ENCODE peak calls at places on chromosome 21, in eight cellular contexts. C is body of pancreas, W is upper lobe of right lung, I is lower lobe of right lung, H is brain microvascular endothelial cell, K is adrenal gland, G is GM06990, P is fibroblast of mammary gland. M is an unnamed sample.

GRCh38 chr21:35467536-35467935 is 418.4 kb upstream of the RUNX1 start:
- DNase-seq in C (no peak), W (no peak), I (no peak), H (no peak), K (no peak), G (no peak), P (no peak), M (peak)

GRCh38 chr21:35163381-35163780 is 114.3 kb upstream of the RUNX1 start:
- DNase-seq in C (no peak), W (no peak), I (no peak), H (no peak), K (no peak), G (no peak), P (peak), M (no peak)

GRCh38 chr21:15355066-15355465 is 290.3 kb upstream of the NRIP1 start:
- DNase-seq in C (no peak), W (no peak), I (no peak), H (no peak), K (no peak), G (no peak), P (no peak), M (no peak)

GRCh38 chr21:35034203-35034926 is 14.7 kb downstream of the RUNX1 start:
- DNase-seq in C (no peak), W (no peak), I (no peak), H (no peak), K (no peak), G (no peak), P (no peak), M (no peak)

GRCh38 chr21:33208534-33208933 is 21.2 kb upstream of the IFNAR2 start:
- DNase-seq in C (no peak), W (no peak), I (no peak), H (no peak), K (no peak), G (no peak), P (peak), M (no peak)

GRCh38 chr21:17829472-17829871 is 10.3 kb upstream of the C21orf91 start:
- DNase-seq in C (no peak), W (no peak), I (no peak), H (peak), K (no peak), G (no peak), P (peak), M (peak)

GRCh38 chr21:17590443-17590842 is 22.3 kb downstream of the BTG3 start:
- DNase-seq in C (no peak), W (no peak), I (no peak), H (no peak), K (no peak), G (no peak), P (peak), M (no peak)

GRCh38 chr21:31788581-31788980 is 56.7 kb upstream of the SCAF4 start:
- DNase-seq in C (no peak), W (no peak), I (no peak), H (no peak), K (no peak), G (no peak), P (no peak), M (no peak)

GRCh38 chr21:43767980-43768867 is 7.9 kb downstream of the CSTB start:
- DNase-seq in C (peak), W (peak), I (peak), H (peak), K (peak), G (no peak), P (peak), M (no peak)

GRCh38 chr21:45624356-45624854 is 19.1 kb upstream of the PCBP3 start:
- DNase-seq in C (no peak), W (peak), I (no peak), H (no peak), K (no peak), G (no peak), P (no peak), M (no peak)

GRCh38 chr21:15826147-15826780 is 96.5 kb downstream of the USP25 start:
- DNase-seq in C (peak), W (no peak), I (no peak), H (no peak), K (no peak), G (no peak), P (peak), M (no peak)

GRCh38 chr21:30044447-30045064 is 104.8 kb upstream of the GRIK1 start:
- DNase-seq in C (no peak), W (no peak), I (no peak), H (peak), K (no peak), G (no peak), P (peak), M (no peak)

GRCh38 chr21:17660449-17660848 is 47.7 kb upstream of the BTG3 start:
- DNase-seq in C (no peak), W (no peak), I (no peak), H (no peak), K (no peak), G (no peak), P (no peak), M (peak)

GRCh38 chr21:40433575-40433974 is 413.4 kb downstream of the DSCAM start:
- DNase-seq in C (no peak), W (no peak), I (no peak), H (no peak), K (no peak), G (no peak), P (no peak), M (no peak)

GRCh38 chr21:17925900-17926299 is 106.7 kb upstream of the C21orf91 start:
- DNase-seq in C (no peak), W (no peak), I (no peak), H (no peak), K (no peak), G (no peak), P (peak), M (no peak)

GRCh38 chr21:45410151-45410864 is 5.3 kb downstream of the COL18A1 start:
- DNase-seq in C (peak), W (no peak), I (no peak), H (peak), K (no peak), G (no peak), P (no peak), M (no peak)

GRCh38 chr21:44082648-44083436 is 24.4 kb upstream of the PWP2 start:
- DNase-seq in C (no peak), W (peak), I (no peak), H (no peak), K (no peak), G (no peak), P (no peak), M (no peak)

GRCh38 chr21:41397416-41397815 is 28.6 kb upstream of the MX1 start:
- DNase-seq in C (no peak), W (no peak), I (no peak), H (no peak), K (no peak), G (no peak), P (no peak), M (no peak)

GRCh38 chr21:17402885-17403477 is 109.9 kb upstream of the CXADR start:
- DNase-seq in C (no peak), W (no peak), I (no peak), H (peak), K (no peak), G (no peak), P (peak), M (no peak)

GRCh38 chr21:24840287-24840686 is 767.0 kb downstream of the MRPL39 start:
- DNase-seq in C (no peak), W (no peak), I (no peak), H (no peak), K (no peak), G (peak), P (no peak), M (no peak)

GRCh38 chr21:33101300-33102005 is 31.5 kb downstream of the OLIG1 start:
- DNase-seq in C (no peak), W (no peak), I (no peak), H (no peak), K (no peak), G (peak), P (no peak), M (no peak)

GRCh38 chr21:34004984-34005383 is 68.4 kb upstream of the MRPS6 start:
- DNase-seq in C (no peak), W (no peak), I (no peak), H (no peak), K (no peak), G (no peak), P (peak), M (no peak)

GRCh38 chr21:17003763-17004373 is 509.0 kb upstream of the CXADR start:
- DNase-seq in C (no peak), W (no peak), I (no peak), H (peak), K (no peak), G (no peak), P (peak), M (no peak)

DNA sequence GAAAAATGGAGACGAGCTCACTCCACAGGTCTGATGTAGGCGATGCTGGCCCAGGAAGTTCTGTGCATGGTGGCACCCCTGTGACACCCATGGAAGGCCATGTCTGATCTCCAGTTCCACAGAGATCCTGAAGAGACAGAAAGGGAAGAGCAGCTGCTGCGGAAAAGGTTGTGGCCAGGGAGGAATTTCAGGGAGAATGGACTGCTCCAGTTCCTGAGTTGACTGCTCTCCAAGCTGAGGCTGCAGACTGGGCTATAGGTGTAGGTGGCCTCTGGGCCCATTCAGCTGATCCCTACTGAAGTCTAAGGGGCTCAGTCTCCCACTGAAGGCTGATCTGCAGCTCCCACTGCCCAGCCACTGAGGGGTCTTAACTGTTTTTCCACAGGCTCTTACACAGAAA is 89.2 kb downstream of the ETS2 start:
- DNase-seq in C (no peak), W (no peak), I (no peak), H (no peak), K (no peak), G (no peak), P (no peak), M (no peak)
- H3K4me3 ChIP-seq in C (no peak), W (no peak), I (no peak), H (no peak), K (no peak), G (no peak), P (no peak), M (no peak)

GRCh38 chr21:28657576-28657975 is 335.1 kb downstream of the LTN1 start:
- DNase-seq in C (no peak), W (no peak), I (no peak), H (no peak), K (no peak), G (no peak), P (no peak), M (no peak)

GRCh38 chr21:28663111-28663693 is 329.5 kb downstream of the LTN1 start:
- DNase-seq in C (no peak), W (no peak), I (no peak), H (no peak), K (no peak), G (no peak), P (no peak), M (no peak)
- TF ChIP-seq CTCF in C (no peak), W (no peak), I (no peak), H (no peak), K (no peak), G (no peak), P (no peak), M (no peak)

GRCh38 chr21:38920631-38921398 is 115.1 kb downstream of the ETS2 start:
- DNase-seq in C (no peak), W (no peak), I (no peak), H (no peak), K (no peak), G (no peak), P (peak), M (peak)
- H3K4me3 ChIP-seq in C (no peak), W (no peak), I (no peak), H (no peak), K (no peak), G (no peak), P (no peak), M (no peak)

GRCh38 chr21:42539931-42540343 is 26.3 kb downstream of the SLC37A1 start:
- DNase-seq in C (no peak), W (peak), I (no peak), H (no peak), K (no peak), G (no peak), P (no peak), M (no peak)
- TF ChIP-seq CTCF in C (no peak), W (no peak), I (no peak), H (peak), K (no peak), G (peak), P (peak), M (no peak)

DNA sequence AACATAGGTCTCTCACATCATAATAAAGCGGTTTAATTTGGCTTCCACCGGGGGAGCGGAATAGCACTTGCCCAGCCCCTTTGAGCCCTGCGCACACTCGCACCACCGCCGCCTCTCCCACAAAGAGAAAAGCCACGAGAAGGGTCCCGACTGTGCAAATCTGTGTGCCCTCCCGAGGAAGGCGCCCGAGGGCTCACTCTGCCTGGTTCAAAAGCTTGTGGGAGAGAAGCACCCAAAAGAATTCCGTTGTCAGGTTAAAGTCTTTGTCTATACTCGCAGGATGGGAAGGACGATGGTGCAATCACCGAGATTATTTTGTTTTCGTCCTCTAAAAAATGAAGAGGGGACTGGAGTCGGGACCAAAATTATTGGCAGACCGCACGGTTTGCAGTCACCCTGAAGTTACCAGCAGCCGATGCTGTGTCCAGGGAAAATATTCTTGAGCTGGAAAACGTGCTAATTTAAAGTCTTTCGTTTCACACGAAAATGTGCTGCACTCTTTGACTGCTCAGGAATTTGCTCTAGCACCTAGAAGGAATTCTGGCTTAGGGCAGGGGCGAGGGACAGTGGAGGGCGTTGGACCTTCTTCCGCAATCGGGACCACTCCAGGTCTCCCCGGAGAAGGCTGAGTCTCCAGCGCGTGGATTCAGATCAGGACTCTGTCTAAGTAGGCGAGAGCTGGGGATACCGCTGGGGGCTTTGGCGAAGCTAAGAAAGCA is 6.6 kb upstream of the SIM2 start:
- DNase-seq in C (no peak), W (no peak), I (no peak), H (no peak), K (no peak), G (no peak), P (no peak), M (no peak)
- H3K4me3 ChIP-seq in C (no peak), W (no peak), I (no peak), H (no peak), K (no peak), G (no peak), P (no peak), M (no peak)

M was measured in AG04449.